ENCODE peak calls at places on chromosomes 1 and 21, in seven cellular contexts. K is heart right ventricle, Y is NB4, C is pancreas, T is astrocyte of the spinal cord, H is gastrocnemius medialis, U is thoracic aorta. V is an unnamed sample.

GRCh38 chr1:84406209-84406917 is 8.1 kb downstream of the DNASE2B start:
- DNase-seq in K (no peak), Y (no peak), C (no peak), T (peak), H (no peak), U (no peak), V (peak)

GRCh38 chr1:183871142-183871541 is 66.2 kb downstream of the RGL1 start:
- DNase-seq in K (peak), Y (no peak), C (no peak), T (peak), H (no peak), U (no peak), V (no peak)

GRCh38 chr1:156877433-156877832 is 16.1 kb upstream of the PEAR1 start:
- DNase-seq in K (no peak), Y (no peak), C (no peak), T (no peak), H (no peak), U (no peak), V (no peak)

GRCh38 chr1:27934818-27935549 is at the start of gene SMPDL3B:
- DNase-seq in K (no peak), Y (peak), C (peak), T (no peak), H (no peak), U (no peak), V (peak)

GRCh38 chr1:6601865-6602668 is 602 bp downstream of the KLHL21 start:
- DNase-seq in K (peak), Y (peak), C (peak), T (peak), H (no peak), U (no peak), V (peak)

GRCh38 chr1:224525411-224526040 is 90.6 kb upstream of the CNIH3 start:
- DNase-seq in K (no peak), Y (no peak), C (no peak), T (no peak), H (no peak), U (no peak), V (no peak)

GRCh38 chr21:15520811-15521643 is 208.8 kb upstream of the USP25 start:
- DNase-seq in K (no peak), Y (peak), C (no peak), T (no peak), H (no peak), U (no peak), V (no peak)

GRCh38 chr21:39575778-39576177 is 37.0 kb upstream of the B3GALT5 start:
- DNase-seq in K (no peak), Y (no peak), C (no peak), T (peak), H (no peak), U (no peak), V (no peak)

GRCh38 chr1:156743367-156744302 is 2.7 kb upstream of the MRPL24 start:
- DNase-seq in K (no peak), Y (no peak), C (no peak), T (no peak), H (no peak), U (no peak), V (no peak)

GRCh38 chr1:208149776-208150514 is 94.2 kb downstream of the PLXNA2 start:
- DNase-seq in K (peak), Y (no peak), C (peak), T (peak), H (no peak), U (no peak), V (peak)

GRCh38 chr1:231357831-231358354 is 19.8 kb downstream of the SPRTN start:
- DNase-seq in K (peak), Y (peak), C (no peak), T (peak), H (peak), U (no peak), V (no peak)

GRCh38 chr1:38361566-38361965 is 315.0 kb upstream of the POU3F1 start:
- DNase-seq in K (no peak), Y (no peak), C (no peak), T (no peak), H (no peak), U (no peak), V (no peak)

GRCh38 chr1:40204855-40205254 is 42.9 kb upstream of the TMCO2 start:
- DNase-seq in K (no peak), Y (peak), C (no peak), T (no peak), H (no peak), U (no peak), V (no peak)

GRCh38 chr1:209899948-209900347 is 38.1 kb upstream of the SYT14 start:
- DNase-seq in K (no peak), Y (peak), C (no peak), T (no peak), H (no peak), U (no peak), V (peak)

GRCh38 chr1:155478270-155478852 is 84.2 kb downstream of the ASH1L start:
- DNase-seq in K (no peak), Y (no peak), C (no peak), T (no peak), H (no peak), U (no peak), V (no peak)

GRCh38 chr1:227766015-227766634 is 30.9 kb downstream of the SNAP47 start:
- DNase-seq in K (no peak), Y (peak), C (peak), T (peak), H (no peak), U (no peak), V (peak)

GRCh38 chr1:55428236-55428635 is 213.1 kb upstream of the USP24 start:
- DNase-seq in K (no peak), Y (no peak), C (no peak), T (no peak), H (no peak), U (no peak), V (no peak)

GRCh38 chr1:50705699-50706098 is 254.4 kb downstream of the FAF1 start:
- DNase-seq in K (no peak), Y (no peak), C (no peak), T (no peak), H (no peak), U (no peak), V (no peak)

GRCh38 chr1:243727503-243728191 is 122.4 kb downstream of the AKT3 start:
- DNase-seq in K (no peak), Y (peak), C (no peak), T (no peak), H (no peak), U (no peak), V (no peak)

GRCh38 chr21:39724944-39725343 is 20.0 kb upstream of the IGSF5 start:
- DNase-seq in K (no peak), Y (no peak), C (no peak), T (no peak), H (no peak), U (no peak), V (no peak)

GRCh38 chr1:154466136-154466665 is 35.8 kb upstream of the TDRD10 start:
- DNase-seq in K (no peak), Y (no peak), C (no peak), T (no peak), H (no peak), U (no peak), V (no peak)

GRCh38 chr1:150089846-150090520 is 22.4 kb downstream of the VPS45 start:
- DNase-seq in K (no peak), Y (peak), C (no peak), T (no peak), H (no peak), U (no peak), V (no peak)

GRCh38 chr1:150092180-150092791 is 24.7 kb downstream of the VPS45 start:
- DNase-seq in K (no peak), Y (no peak), C (no peak), T (no peak), H (no peak), U (no peak), V (no peak)

GRCh38 chr1:150093805-150094204 is 26.2 kb downstream of the VPS45 start:
- DNase-seq in K (peak), Y (no peak), C (no peak), T (no peak), H (peak), U (no peak), V (no peak)

DNA sequence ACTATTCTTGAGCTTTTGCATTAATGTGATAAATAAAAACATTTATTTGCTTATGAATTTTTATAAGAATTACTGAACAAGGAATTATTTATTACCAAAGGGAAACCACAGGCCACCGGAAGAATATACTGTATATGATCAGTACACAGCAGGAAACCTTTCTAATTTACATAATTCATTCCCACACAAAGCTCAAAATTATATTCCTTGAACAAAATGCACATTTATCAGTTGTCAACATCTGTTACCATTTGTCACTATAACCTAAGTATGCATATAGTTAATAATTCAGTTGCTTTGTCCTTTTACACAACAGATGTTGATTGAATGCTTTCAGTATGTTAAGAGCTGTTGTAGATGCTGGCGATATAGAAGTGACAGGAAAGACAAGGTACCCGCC is 27.2 kb downstream of the VPS45 start:
- DNase-seq in K (no peak), Y (no peak), C (no peak), T (no peak), H (no peak), U (no peak), V (no peak)
- H3K4me3 ChIP-seq in K (no peak), Y (no peak), C (no peak), T (no peak), H (no peak), U (no peak), V (no peak)

DNA sequence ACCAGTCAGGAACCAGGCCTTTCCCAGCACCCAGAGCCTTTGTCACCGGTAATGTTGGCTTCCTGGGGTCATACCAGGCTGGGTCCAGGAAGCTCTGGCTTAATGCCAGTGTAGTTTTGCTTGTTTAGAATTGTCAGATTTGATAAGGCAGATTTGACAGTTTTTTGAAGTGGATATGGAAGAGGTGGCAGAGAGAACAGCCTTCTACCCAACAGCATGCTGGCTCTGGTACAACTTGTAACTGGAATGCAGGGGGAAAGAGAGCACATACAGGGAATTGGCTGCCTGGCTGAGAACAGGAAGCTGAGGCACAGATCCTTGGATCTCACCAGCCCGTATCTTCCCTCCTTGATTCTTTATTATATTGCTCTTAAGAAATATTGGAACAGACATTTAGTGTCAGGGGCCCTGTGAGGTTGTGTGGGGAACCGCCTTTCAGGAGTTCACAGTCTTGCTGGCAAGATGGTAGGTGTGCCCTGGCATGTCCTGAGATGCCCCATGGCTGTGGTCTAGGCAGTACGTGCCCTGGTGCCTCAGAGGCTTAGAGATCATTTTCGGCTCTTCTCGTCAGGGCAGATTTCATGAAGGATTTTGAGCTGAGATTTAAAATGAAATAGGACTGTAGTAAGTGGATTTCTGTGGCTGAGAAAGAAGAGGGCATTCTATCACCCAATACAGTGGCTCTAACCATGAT is 227.0 kb downstream of the PBX1 start:
- DNase-seq in K (no peak), Y (no peak), C (peak), T (no peak), H (no peak), U (no peak), V (no peak)
- H3K4me3 ChIP-seq in K (no peak), Y (no peak), C (no peak), T (no peak), H (no peak), U (no peak), V (no peak)

DNA sequence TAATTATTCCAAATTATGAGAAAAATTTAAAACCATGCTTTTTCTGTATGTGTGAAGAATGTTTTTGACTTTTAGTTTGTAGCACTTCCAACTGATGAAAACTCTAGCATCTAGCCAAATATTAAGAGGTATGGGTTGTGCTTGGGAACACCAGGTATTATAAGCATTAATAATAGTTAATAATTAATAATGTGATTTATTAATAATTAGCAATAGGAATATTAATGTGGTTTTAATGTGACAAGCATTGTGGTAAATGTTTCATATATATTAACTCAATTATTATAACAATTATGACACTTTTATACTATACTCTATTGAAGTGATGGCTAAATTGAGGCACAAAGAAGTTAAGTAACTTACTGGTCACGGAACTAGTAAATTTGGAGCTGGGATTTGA is 7.9 kb downstream of the SLC30A7 start:
- DNase-seq in K (no peak), Y (no peak), C (no peak), T (no peak), H (no peak), U (no peak), V (no peak)
- H3K4me3 ChIP-seq in K (no peak), Y (no peak), C (no peak), T (no peak), H (no peak), U (no peak), V (no peak)

DNA sequence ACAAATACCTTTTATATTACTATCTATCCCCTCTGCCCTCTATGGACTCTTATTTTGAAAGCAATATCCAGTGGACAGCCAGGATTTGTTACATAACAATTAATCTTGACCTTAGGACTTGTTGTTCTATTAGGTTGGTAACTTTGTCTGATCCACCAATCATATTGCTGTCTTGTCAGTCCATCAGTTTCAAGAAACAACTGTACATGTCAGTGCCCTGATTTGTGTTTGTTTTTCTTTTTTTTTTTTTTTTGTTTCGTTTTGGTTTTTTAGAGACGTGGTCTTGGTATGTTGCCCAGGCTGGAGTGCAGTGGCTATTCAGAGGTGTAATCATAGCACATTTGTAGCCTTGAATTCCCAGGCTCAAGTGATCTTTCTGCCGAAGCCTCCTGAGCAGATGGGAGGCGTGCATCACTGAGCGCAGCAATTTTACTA is 1.5 kb upstream of the SCP2 start:
- DNase-seq in K (no peak), Y (no peak), C (peak), T (no peak), H (no peak), U (no peak), V (no peak)
- H3K4me3 ChIP-seq in K (peak), Y (no peak), C (no peak), T (no peak), H (peak), U (peak), V (no peak)

DNA sequence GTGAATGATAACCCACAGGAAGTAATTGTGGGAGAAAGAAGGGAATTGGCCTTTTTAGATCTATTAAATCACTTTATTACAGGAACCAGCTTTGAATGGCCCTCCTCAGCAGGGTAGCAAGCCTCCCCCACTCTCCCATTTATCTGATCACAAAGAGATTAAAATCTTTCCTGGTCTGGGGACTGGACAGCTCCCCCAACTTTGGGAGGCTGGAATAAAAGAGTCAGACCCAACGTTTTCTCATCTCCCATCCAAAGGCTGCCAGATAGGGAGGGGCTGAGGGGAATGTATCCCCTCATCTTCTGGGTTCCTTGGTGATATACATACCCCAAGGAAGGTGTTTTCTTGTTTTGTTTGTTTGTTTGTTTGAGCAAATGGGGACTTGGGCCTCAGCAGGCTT is 2.4 kb downstream of the LIN28A start:
- DNase-seq in K (no peak), Y (no peak), C (no peak), T (no peak), H (no peak), U (no peak), V (no peak)
- H3K4me3 ChIP-seq in K (no peak), Y (no peak), C (no peak), T (no peak), H (no peak), U (no peak), V (no peak)

GRCh38 chr1:52726265-52727113 is at the start of gene ZYG11B:
- DNase-seq in K (peak), Y (peak), C (peak), T (peak), H (peak), U (peak), V (peak)

GRCh38 chr1:52725903-52726264 is 369 bp upstream of the ZYG11B start:
- DNase-seq in K (no peak), Y (no peak), C (no peak), T (no peak), H (no peak), U (no peak), V (no peak)

GRCh38 chr1:52723260-52723659 is 3.0 kb upstream of the ZYG11B start:
- DNase-seq in K (no peak), Y (no peak), C (no peak), T (no peak), H (no peak), U (no peak), V (no peak)

GRCh38 chr1:52727114-52727586 is 897 bp downstream of the ZYG11B start:
- DNase-seq in K (no peak), Y (peak), C (no peak), T (peak), H (no peak), U (no peak), V (peak)

DNA sequence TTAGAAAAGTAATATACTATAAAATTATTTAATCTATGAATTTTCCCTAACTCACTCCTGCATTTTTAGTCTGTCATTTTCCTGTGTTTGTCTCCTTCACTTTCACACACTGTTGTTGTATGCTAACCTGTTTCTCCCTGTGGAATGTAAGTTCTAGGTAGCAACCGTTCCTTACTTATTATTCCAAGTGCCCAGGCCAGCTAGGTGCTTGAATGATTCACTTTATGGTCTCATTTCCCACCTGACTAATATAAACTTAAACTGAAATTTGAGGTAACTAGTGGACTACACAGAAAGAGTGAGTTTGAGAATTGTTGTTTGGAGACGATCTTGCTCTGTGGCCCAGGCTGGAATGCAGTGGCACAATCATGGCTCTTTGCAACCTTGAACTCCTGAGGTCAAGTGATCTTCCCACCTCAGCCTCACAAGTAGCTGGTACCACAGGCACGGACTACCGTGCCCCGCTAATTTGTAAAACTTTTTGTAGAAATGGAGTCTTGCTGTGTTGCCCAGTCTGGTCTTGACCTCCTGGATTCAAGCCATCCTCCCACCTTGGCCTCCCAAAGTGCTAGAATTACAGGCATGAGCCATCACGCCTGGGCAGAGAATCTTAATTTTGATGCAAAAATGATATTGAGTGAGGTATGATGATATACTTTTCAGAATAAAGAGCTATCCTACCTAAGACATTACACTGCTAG is 1.9 kb downstream of the ZYG11B start:
- DNase-seq in K (no peak), Y (no peak), C (no peak), T (no peak), H (no peak), U (no peak), V (no peak)
- H3K4me3 ChIP-seq in K (peak), Y (no peak), C (no peak), T (no peak), H (peak), U (peak), V (no peak)

GRCh38 chr21:46084709-46085108 is 13.2 kb upstream of the COL6A2 start:
- DNase-seq in K (no peak), Y (no peak), C (no peak), T (no peak), H (no peak), U (no peak), V (no peak)
- H3K4me3 ChIP-seq in K (no peak), Y (no peak), C (no peak), T (no peak), H (no peak), U (no peak), V (no peak)

GRCh38 chr21:36692125-36692843 is 6.6 kb upstream of the SIM2 start:
- DNase-seq in K (no peak), Y (no peak), C (no peak), T (no peak), H (no peak), U (no peak), V (no peak)
- H3K4me3 ChIP-seq in K (no peak), Y (no peak), C (no peak), T (no peak), H (no peak), U (no peak), V (no peak)

DNA sequence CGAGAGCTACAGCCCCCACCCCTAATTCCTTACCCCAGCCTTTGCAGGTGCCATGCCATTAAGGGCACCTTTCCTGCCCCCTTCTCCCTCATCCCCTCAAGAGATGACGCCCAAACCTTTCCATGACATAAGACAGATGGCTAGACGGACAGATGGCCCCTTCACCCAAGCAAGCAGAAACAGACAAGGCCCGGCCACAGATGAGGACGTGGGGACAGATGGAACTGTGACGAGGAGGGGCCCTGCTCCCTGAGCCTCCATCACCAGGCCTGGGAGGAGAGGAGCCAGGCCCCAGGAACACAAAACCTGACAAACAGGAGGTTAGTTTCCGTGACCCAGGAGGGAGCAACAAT is 24.7 kb upstream of the PEF1 start:
- DNase-seq in K (no peak), Y (no peak), C (no peak), T (no peak), H (no peak), U (no peak), V (no peak)
- H3K4me3 ChIP-seq in K (peak), Y (no peak), C (no peak), T (no peak), H (peak), U (peak), V (no peak)

V was measured in colonic mucosa.